ENCODE peak calls at places on chromosomes 1 and 21, in eight cellular contexts. J is T-helper 1 cell; M is activated effector memory CD4-positive, alpha-beta T cell treated with Interleukin-2 at 50 U/mL for 16 hours; R is EH; U is HAP-1; C is ELF-1; Q is fibroblast of mammary gland; P is posterior vena cava. W is an unnamed sample.

GRCh38 chr1:23745515-23745914 is 2.2 kb downstream of the ELOA start:
- DNase-seq in J (peak; percentile 42), M (no peak), R (peak; percentile 50), U (peak; percentile 81), C (no peak), Q (peak; percentile 59), P (no peak), W (peak; percentile 41)

GRCh38 chr1:162003825-162004205 is 19.9 kb downstream of the OLFML2B start:
- DNase-seq in J (no peak), M (no peak), R (peak; percentile 96), U (no peak), C (peak; percentile 86), Q (peak; percentile 90), P (no peak), W (peak; percentile 99)

GRCh38 chr1:245894843-245895242 is 612.2 kb downstream of the SMYD3 start:
- DNase-seq in J (no peak), M (no peak), R (peak; percentile 3), U (no peak), C (no peak), Q (no peak), P (no peak), W (no peak)

GRCh38 chr1:44460107-44460885 is 55.2 kb downstream of the RNF220 start:
- DNase-seq in J (no peak), M (no peak), R (no peak), U (no peak), C (no peak), Q (no peak), P (no peak), W (no peak)

GRCh38 chr1:20343937-20344302 is 53.2 kb downstream of the VWA5B1 start:
- DNase-seq in J (no peak), M (no peak), R (no peak), U (no peak), C (no peak), Q (no peak), P (no peak), W (no peak)

GRCh38 chr1:221829327-221830011 is 87.6 kb upstream of the DUSP10 start:
- DNase-seq in J (peak; percentile 86), M (peak; percentile 16), R (peak; percentile 97), U (no peak), C (no peak), Q (peak; percentile 95), P (no peak), W (peak; percentile 96)

GRCh38 chr1:246933893-246934292 is 2.1 kb upstream of the AHCTF1 start:
- DNase-seq in J (no peak), M (no peak), R (no peak), U (no peak), C (no peak), Q (no peak), P (no peak), W (no peak)

GRCh38 chr1:198775606-198776005 is 136.8 kb downstream of the PTPRC start:
- DNase-seq in J (no peak), M (no peak), R (peak; percentile 29), U (no peak), C (no peak), Q (peak; percentile 72), P (peak; percentile 77), W (peak; percentile 79)

GRCh38 chr21:35070436-35070835 is 21.3 kb upstream of the RUNX1 start:
- DNase-seq in J (no peak), M (no peak), R (no peak), U (no peak), C (no peak), Q (no peak), P (no peak), W (peak; percentile 58)

GRCh38 chr1:54365020-54365797 is 41.0 kb downstream of the SSBP3 start:
- DNase-seq in J (no peak), M (no peak), R (no peak), U (no peak), C (no peak), Q (no peak), P (no peak), W (no peak)

GRCh38 chr1:24195874-24196273 is 8.8 kb upstream of the IFNLR1 start:
- DNase-seq in J (no peak), M (no peak), R (no peak), U (no peak), C (peak; percentile 23), Q (no peak), P (no peak), W (no peak)

GRCh38 chr1:27356628-27357280 is 10.0 kb downstream of the MAP3K6 start:
- DNase-seq in J (no peak), M (peak; percentile 24), R (no peak), U (no peak), C (peak; percentile 53), Q (no peak), P (no peak), W (no peak)

GRCh38 chr1:55362558-55362957 is 147.4 kb upstream of the USP24 start:
- DNase-seq in J (no peak), M (no peak), R (peak; percentile 86), U (no peak), C (no peak), Q (peak; percentile 87), P (no peak), W (peak; percentile 89)

GRCh38 chr1:25692560-25692959 is 76.0 kb downstream of the MAN1C1 start:
- DNase-seq in J (no peak), M (no peak), R (no peak), U (peak; percentile 5), C (peak; percentile 68), Q (no peak), P (no peak), W (no peak)

GRCh38 chr1:212967767-212968166 is 17.4 kb downstream of the VASH2 start:
- DNase-seq in J (no peak), M (no peak), R (peak; percentile 58), U (peak; percentile 71), C (peak; percentile 76), Q (peak; percentile 72), P (no peak), W (peak; percentile 70)

GRCh38 chr1:218439541-218440295 is 94.6 kb downstream of the TGFB2 start:
- DNase-seq in J (no peak), M (no peak), R (peak; percentile 44), U (no peak), C (peak; percentile 10), Q (no peak), P (no peak), W (peak; percentile 69)

GRCh38 chr1:87678221-87678715 is 349.6 kb downstream of the LMO4 start:
- DNase-seq in J (no peak), M (no peak), R (no peak), U (no peak), C (no peak), Q (no peak), P (no peak), W (no peak)

GRCh38 chr1:15557594-15557993 is 27.3 kb downstream of the AGMAT start:
- DNase-seq in J (no peak), M (no peak), R (no peak), U (no peak), C (no peak), Q (peak; percentile 34), P (no peak), W (no peak)

GRCh38 chr1:3075666-3076387 is 6.8 kb downstream of the PRDM16 start:
- DNase-seq in J (no peak), M (no peak), R (no peak), U (no peak), C (no peak), Q (no peak), P (no peak), W (no peak)

GRCh38 chr1:59815892-59816291 is 1.1 kb downstream of the HOOK1 start:
- DNase-seq in J (no peak), M (no peak), R (no peak), U (no peak), C (no peak), Q (no peak), P (no peak), W (no peak)

GRCh38 chr1:2233997-2234761 is 6.1 kb downstream of the SKI start:
- DNase-seq in J (peak; percentile 86), M (peak; percentile 81), R (peak; percentile 94), U (no peak), C (no peak), Q (peak; percentile 96), P (peak; percentile 98), W (peak; percentile 88)

GRCh38 chr21:42641311-42642218 is 11.9 kb upstream of the PDE9A start:
- DNase-seq in J (no peak), M (no peak), R (peak; percentile 3), U (no peak), C (no peak), Q (peak; percentile 62), P (peak; percentile 69), W (no peak)

GRCh38 chr1:56432561-56432971 is 146.8 kb downstream of the PLPP3 start:
- DNase-seq in J (no peak), M (no peak), R (no peak), U (no peak), C (no peak), Q (no peak), P (no peak), W (no peak)

GRCh38 chr1:8911416-8912309 is 33.2 kb upstream of the ENO1 start:
- DNase-seq in J (no peak), M (no peak), R (no peak), U (no peak), C (peak; percentile 94), Q (no peak), P (no peak), W (no peak)

GRCh38 chr21:44462090-44462833 is 7.0 kb downstream of the LRRC3 start:
- DNase-seq in J (no peak), M (no peak), R (no peak), U (no peak), C (no peak), Q (no peak), P (peak; percentile 71), W (no peak)

GRCh38 chr21:35561076-35561475 is 499.2 kb downstream of the SETD4 start:
- DNase-seq in J (no peak), M (no peak), R (no peak), U (no peak), C (no peak), Q (no peak), P (no peak), W (peak; percentile 42)

GRCh38 chr1:3763351-3764125 is 9.0 kb upstream of the SMIM1 start:
- DNase-seq in J (no peak), M (no peak), R (no peak), U (no peak), C (no peak), Q (no peak), P (no peak), W (no peak)

GRCh38 chr1:64304744-64305143 is 101.3 kb downstream of the UBE2U start:
- DNase-seq in J (no peak), M (no peak), R (peak; percentile 14), U (peak; percentile 75), C (no peak), Q (no peak), P (no peak), W (no peak)

GRCh38 chr1:112718691-112719418 is 3.7 kb upstream of the PPM1J start:
- DNase-seq in J (peak; percentile 72), M (peak; percentile 60), R (peak; percentile 78), U (peak; percentile 63), C (peak; percentile 74), Q (peak; percentile 52), P (peak; percentile 94), W (peak; percentile 50)

GRCh38 chr1:40668769-40669525 is 3.5 kb upstream of the RIMS3 start:
- DNase-seq in J (peak; percentile 79), M (peak; percentile 71), R (peak; percentile 69), U (peak; percentile 47), C (peak; percentile 85), Q (peak; percentile 65), P (peak; percentile 94), W (peak; percentile 46)

W was measured in LHCN-M2.